ENCODE peak calls at places on chromosome 17, in six cellular contexts. One of them, this sample, is unnamed.

GRCh38 chr17:27654654-27655524 is 23.9 kb downstream of the LGALS9 start:
- DNase-seq in cardiac septum: peak
- DNase-seq in AG09319: peak
- DNase-seq in nephron progenitor cell: peak
- DNase-seq in Jurkat, Clone E6-1: peak
- DNase-seq in Ammon's horn: peak
- DNase-seq in this sample: peak

GRCh38 chr17:67377727-67378443 is 804 bp downstream of the PITPNC1 start:
- DNase-seq in nephron progenitor cell: peak
- DNase-seq in Ammon's horn: peak
- DNase-seq in AG09319: no peak
- DNase-seq in Jurkat, Clone E6-1: peak
- DNase-seq in cardiac septum: peak
- DNase-seq in this sample: peak

GRCh38 chr17:63035271-63035670 is 69.2 kb downstream of the TANC2 start:
- DNase-seq in AG09319: peak
- DNase-seq in nephron progenitor cell: no peak
- DNase-seq in Jurkat, Clone E6-1: no peak
- DNase-seq in Ammon's horn: no peak
- DNase-seq in cardiac septum: no peak
- DNase-seq in this sample: peak

GRCh38 chr17:81417049-81417878 is 22.0 kb downstream of the BAHCC1 start:
- DNase-seq in Ammon's horn: no peak
- DNase-seq in Jurkat, Clone E6-1: no peak
- DNase-seq in cardiac septum: no peak
- DNase-seq in AG09319: peak
- DNase-seq in nephron progenitor cell: no peak
- DNase-seq in this sample: peak

GRCh38 chr17:7043544-7044268 is at the start of gene SLC16A11:
- DNase-seq in Jurkat, Clone E6-1: no peak
- DNase-seq in Ammon's horn: no peak
- DNase-seq in cardiac septum: no peak
- DNase-seq in AG09319: no peak
- DNase-seq in nephron progenitor cell: peak
- DNase-seq in this sample: peak

GRCh38 chr17:76353004-76353598 is 615 bp downstream of the PRPSAP1 start:
- DNase-seq in cardiac septum: no peak
- DNase-seq in Jurkat, Clone E6-1: no peak
- DNase-seq in AG09319: no peak
- DNase-seq in Ammon's horn: no peak
- DNase-seq in nephron progenitor cell: peak
- DNase-seq in this sample: no peak

GRCh38 chr17:4420692-4421131 is 13.0 kb upstream of the SPNS3 start:
- DNase-seq in Jurkat, Clone E6-1: peak
- DNase-seq in AG09319: peak
- DNase-seq in cardiac septum: no peak
- DNase-seq in Ammon's horn: peak
- DNase-seq in nephron progenitor cell: peak
- DNase-seq in this sample: peak

GRCh38 chr17:39002991-39003715 is 36.0 kb upstream of the FBXO47 start:
- DNase-seq in cardiac septum: peak
- DNase-seq in AG09319: peak
- DNase-seq in Jurkat, Clone E6-1: peak
- DNase-seq in nephron progenitor cell: no peak
- DNase-seq in Ammon's horn: peak
- DNase-seq in this sample: peak

GRCh38 chr17:77011173-77012011 is 129.4 kb upstream of the SEC14L1 start:
- DNase-seq in nephron progenitor cell: peak
- DNase-seq in cardiac septum: no peak
- DNase-seq in Ammon's horn: peak
- DNase-seq in Jurkat, Clone E6-1: no peak
- DNase-seq in AG09319: no peak
- DNase-seq in this sample: peak

GRCh38 chr17:64336760-64337413 is 53.8 kb downstream of the PECAM1 start:
- DNase-seq in AG09319: no peak
- DNase-seq in Ammon's horn: no peak
- DNase-seq in Jurkat, Clone E6-1: no peak
- DNase-seq in cardiac septum: no peak
- DNase-seq in nephron progenitor cell: no peak
- DNase-seq in this sample: no peak

This sample was measured in fibroblast of the aortic adventitia.